ENCODE peak calls at places on chromosomes 6 and 20, in five cellular contexts. J, C, H, G and U are unnamed samples.

GRCh38 chr6:160203953-160204352 is 54.7 kb downstream of the SLC22A2 start:
- DNase-seq in J (no peak), H (no peak), G (no peak), C (no peak), U (no peak)

GRCh38 chr6:135909737-135910387 is 58.4 kb downstream of the PDE7B start:
- DNase-seq in H (peak), C (peak), G (peak), J (no peak), U (peak)

GRCh38 chr20:63980317-63980805 is 571 bp upstream of the PRPF6 start:
- DNase-seq in H (no peak), C (no peak), G (no peak), J (no peak), U (no peak)

GRCh38 chr6:1028744-1029143 is 283.2 kb upstream of the FOXQ1 start:
- DNase-seq in J (no peak), C (no peak), H (no peak), G (no peak), U (no peak)

GRCh38 chr20:63698739-63699465 is 2.5 kb downstream of the TNFRSF6B start:
- DNase-seq in J (peak), H (peak), C (no peak), G (peak), U (peak)

GRCh38 chr6:42520786-42521607 is 42.8 kb upstream of the UBR2 start:
- DNase-seq in G (peak), C (no peak), H (peak), J (no peak), U (peak)

GRCh38 chr20:54473340-54473739 is 2.1 kb upstream of the DOK5 start:
- DNase-seq in J (no peak), C (no peak), H (no peak), G (no peak), U (no peak)

GRCh38 chr20:49916146-49917002 is 1.0 kb upstream of the SPATA2 start:
- DNase-seq in J (peak), G (no peak), C (no peak), H (peak), U (no peak)

GRCh38 chr6:144317736-144318135 is 32.6 kb downstream of the UTRN start:
- DNase-seq in C (no peak), H (peak), G (no peak), J (no peak), U (no peak)

GRCh38 chr20:53175135-53175780 is 203.1 kb downstream of the TSHZ2 start:
- DNase-seq in G (no peak), J (no peak), H (no peak), C (no peak), U (no peak)

GRCh38 chr6:137823826-137824501 is 43.1 kb upstream of the TNFAIP3 start:
- DNase-seq in C (peak), H (peak), J (peak), G (peak), U (peak)

GRCh38 chr6:83311231-83311630 is 118.1 kb downstream of the RWDD2A start:
- DNase-seq in J (no peak), G (no peak), C (no peak), H (peak), U (peak)

GRCh38 chr6:154668156-154668555 is 65.1 kb upstream of the SCAF8 start:
- DNase-seq in H (no peak), J (no peak), G (no peak), C (no peak), U (no peak)

GRCh38 chr6:131255911-131256310 is 120.6 kb downstream of the AKAP7 start:
- DNase-seq in J (no peak), G (peak), H (no peak), C (no peak), U (peak)

GRCh38 chr20:34452281-34452982 is 63.8 kb upstream of the DYNLRB1 start:
- DNase-seq in C (no peak), H (peak), G (no peak), J (no peak), U (peak)

GRCh38 chr6:6752129-6752528 is 163.6 kb downstream of the LY86 start:
- DNase-seq in G (no peak), J (no peak), H (peak), C (no peak), U (peak)

GRCh38 chr6:111589366-111589765 is 16.3 kb downstream of the TRAF3IP2 start:
- DNase-seq in J (no peak), C (no peak), G (peak), H (peak), U (peak)

GRCh38 chr6:152975204-152975915 is 7.5 kb downstream of the FBXO5 start:
- DNase-seq in H (no peak), C (no peak), J (no peak), G (no peak), U (no peak)

GRCh38 chr6:18101873-18102272 is 20.6 kb downstream of the NHLRC1 start:
- DNase-seq in G (no peak), J (no peak), H (no peak), C (no peak), U (no peak)

GRCh38 chr6:106163446-106163965 is 77.4 kb downstream of the PRDM1 start:
- DNase-seq in C (peak), J (no peak), G (peak), H (peak), U (peak)

GRCh38 chr20:58989196-58989595 is 8.1 kb downstream of the NELFCD start:
- DNase-seq in G (no peak), H (no peak), C (no peak), J (peak), U (no peak)

GRCh38 chr6:111210074-111210729 is 122.9 kb downstream of the SLC16A10 start:
- DNase-seq in H (peak), J (no peak), C (no peak), G (peak), U (peak)

GRCh38 chr6:20202070-20202658 is 10.1 kb downstream of the MBOAT1 start:
- DNase-seq in G (peak), J (no peak), C (no peak), H (no peak), U (peak)